ENCODE peak calls at places on chromosome 3, in four cellular contexts. K, Q, O and E are unnamed samples.
A peak's percentile ranks its signal among the peaks of the same experiment; 100 is the strongest.

GRCh38 chr3:97901327-97902295 is 70.6 kb downstream of the RIOX2 start:
- DNase-seq in K (no peak), Q (no peak), O (no peak), E (no peak)

GRCh38 chr3:188673509-188674239 is 498.1 kb upstream of the TPRG1 start:
- DNase-seq in K (no peak), Q (peak; percentile 91), O (peak; percentile 88), E (no peak)

GRCh38 chr3:149388714-149389417 is 11.4 kb upstream of the TM4SF1 start:
- DNase-seq in K (no peak), Q (no peak), O (no peak), E (no peak)

GRCh38 chr3:121592856-121593702 is at the start of gene FBXO40:
- DNase-seq in K (peak; percentile 51), Q (no peak), O (no peak), E (no peak)

GRCh38 chr3:128497305-128498126 is 4.5 kb upstream of the GATA2 start:
- DNase-seq in K (peak; percentile 72), Q (no peak), O (peak; percentile 67), E (no peak)

GRCh38 chr3:125062904-125063618 is 7.3 kb upstream of the HEG1 start:
- DNase-seq in K (peak; percentile 42), Q (peak; percentile 91), O (peak; percentile 99), E (peak; percentile 95)

GRCh38 chr3:148951599-148952361 is 39.6 kb upstream of the GYG1 start:
- DNase-seq in K (no peak), Q (no peak), O (peak; percentile 53), E (no peak)

GRCh38 chr3:14550651-14551611 is 10.8 kb upstream of the GRIP2 start:
- DNase-seq in K (no peak), Q (no peak), O (peak; percentile 18), E (no peak)

GRCh38 chr3:55521086-55522060 is 34.3 kb upstream of the WNT5A start:
- DNase-seq in K (no peak), Q (peak; percentile 54), O (peak; percentile 88), E (peak; percentile 29)

GRCh38 chr3:107794664-107795443 is 272.1 kb downstream of the BBX start:
- DNase-seq in K (no peak), Q (no peak), O (peak; percentile 18), E (no peak)

GRCh38 chr3:4722103-4722502 is 229.0 kb downstream of the ITPR1 start:
- DNase-seq in K (peak; percentile 60), Q (peak; percentile 81), O (peak; percentile 62), E (no peak)

GRCh38 chr3:196463478-196463756 is 31.2 kb upstream of the UBXN7 start:
- DNase-seq in K (no peak), Q (no peak), O (no peak), E (no peak)

GRCh38 chr3:133854971-133855370 is 40.7 kb downstream of the RAB6B start:
- DNase-seq in K (no peak), Q (no peak), O (no peak), E (no peak)

GRCh38 chr3:148629006-148629405 is 68.7 kb upstream of the AGTR1 start:
- DNase-seq in K (no peak), Q (no peak), O (no peak), E (no peak)

GRCh38 chr3:97291901-97292300 is 472.7 kb upstream of the ARL6 start:
- DNase-seq in K (no peak), Q (no peak), O (no peak), E (no peak)

GRCh38 chr3:48684480-48685143 is 1.1 kb downstream of the NCKIPSD start:
- DNase-seq in K (peak; percentile 60), Q (no peak), O (peak; percentile 64), E (no peak)

GRCh38 chr3:130935761-130936160 is 41.9 kb downstream of the ATP2C1 start:
- DNase-seq in K (no peak), Q (peak; percentile 71), O (peak; percentile 74), E (peak; percentile 38)

GRCh38 chr3:111738238-111738637 is 120.8 kb upstream of the PHLDB2 start:
- DNase-seq in K (no peak), Q (no peak), O (peak; percentile 58), E (no peak)

GRCh38 chr3:101066776-101067175 is 73.6 kb upstream of the ABI3BP start:
- DNase-seq in K (no peak), Q (peak; percentile 55), O (peak; percentile 82), E (no peak)

GRCh38 chr3:12143949-12144504 is 14.7 kb downstream of the TIMP4 start:
- DNase-seq in K (no peak), Q (peak; percentile 65), O (peak; percentile 20), E (peak; percentile 12)

GRCh38 chr3:116445291-116445841 is at the start of gene LSAMP:
- DNase-seq in K (peak; percentile 13), Q (peak; percentile 53), O (no peak), E (no peak)

GRCh38 chr3:196287066-196287404 is 491 bp downstream of the PCYT1A start:
- DNase-seq in K (peak; percentile 48), Q (peak; percentile 20), O (peak; percentile 43), E (no peak)

GRCh38 chr3:184659797-184660301 is 52.0 kb downstream of the MAGEF1 start:
- DNase-seq in K (no peak), Q (no peak), O (peak; percentile 63), E (no peak)

GRCh38 chr3:173688216-173688842 is 290.8 kb downstream of the NLGN1 start:
- DNase-seq in K (no peak), Q (peak; percentile 29), O (peak; percentile 26), E (no peak)

GRCh38 chr3:126216416-126216815 is 36.0 kb upstream of the ALDH1L1 start:
- DNase-seq in K (no peak), Q (peak; percentile 19), O (peak; percentile 81), E (peak; percentile 17)

GRCh38 chr3:44337253-44337652 is 1.3 kb upstream of the TCAIM start:
- DNase-seq in K (no peak), Q (peak; percentile 7), O (peak; percentile 16), E (no peak)

GRCh38 chr3:183481582-183481981 is 53.2 kb upstream of the MCF2L2 start:
- DNase-seq in K (no peak), Q (no peak), O (no peak), E (no peak)

GRCh38 chr3:90039994-90040393 is 932.6 kb downstream of the EPHA3 start:
- DNase-seq in K (no peak), Q (no peak), O (no peak), E (no peak)

GRCh38 chr3:60588806-60589205 is 662.4 kb downstream of the FHIT start:
- DNase-seq in K (no peak), Q (peak; percentile 61), O (peak; percentile 59), E (no peak)

GRCh38 chr3:4401441-4401840 is 65.6 kb downstream of the SUMF1 start:
- DNase-seq in K (no peak), Q (peak; percentile 8), O (no peak), E (no peak)